ENCODE peak calls at places on chromosomes 16 and 17, in six cellular contexts. K is neuronal stem cell, H is body of pancreas, O is GM23338, Z is ascending aorta, G is lower lobe of right lung. Q is an unnamed sample.

GRCh38 chr16:56847173-56847948 is 17.6 kb upstream of the SLC12A3 start:
- DNase-seq in K (no peak), H (no peak), O (no peak), Z (no peak), G (no peak), Q (no peak)

GRCh38 chr16:31077024-31077423 is 2.8 kb downstream of the ZNF646 start:
- DNase-seq in K (no peak), H (no peak), O (no peak), Z (no peak), G (no peak), Q (no peak)

GRCh38 chr17:82116246-82116645 is 18.2 kb upstream of the FASN start:
- DNase-seq in K (no peak), H (no peak), O (no peak), Z (no peak), G (no peak), Q (no peak)

GRCh38 chr16:26442333-26442732 is 624.4 kb upstream of the C16orf82 start:
- DNase-seq in K (no peak), H (no peak), O (no peak), Z (no peak), G (no peak), Q (no peak)

GRCh38 chr17:40534431-40535189 is 30.7 kb downstream of the CCR7 start:
- DNase-seq in K (no peak), H (no peak), O (no peak), Z (no peak), G (no peak), Q (no peak)

GRCh38 chr16:89189358-89190025 is 10.8 kb downstream of the SLC22A31 start:
- DNase-seq in K (no peak), H (no peak), O (no peak), Z (no peak), G (peak; percentile 39), Q (no peak)

GRCh38 chr16:14476183-14476582 is 153.9 kb downstream of the PARN start:
- DNase-seq in K (no peak), H (no peak), O (no peak), Z (no peak), G (no peak), Q (no peak)

GRCh38 chr16:23155445-23156049 is 6.3 kb upstream of the USP31 start:
- DNase-seq in K (no peak), H (peak; percentile 52), O (peak; percentile 54), Z (no peak), G (no peak), Q (peak; percentile 21)

GRCh38 chr17:77601054-77601979 is 357.2 kb upstream of the TNRC6C start:
- DNase-seq in K (no peak), H (no peak), O (no peak), Z (peak; percentile 59), G (no peak), Q (peak; percentile 85)

GRCh38 chr17:33447090-33447489 is 154.0 kb upstream of the ASIC2 start:
- DNase-seq in K (no peak), H (no peak), O (no peak), Z (no peak), G (no peak), Q (peak; percentile 30)

GRCh38 chr17:77455111-77455877 is 314.5 kb downstream of the SEC14L1 start:
- DNase-seq in K (no peak), H (no peak), O (no peak), Z (no peak), G (no peak), Q (no peak)

GRCh38 chr16:58510097-58510775 is 5.1 kb upstream of the SETD6 start:
- DNase-seq in K (no peak), H (peak; percentile 9), O (no peak), Z (no peak), G (peak; percentile 39), Q (no peak)

GRCh38 chr16:85395913-85396878 is 216.9 kb upstream of the GSE1 start:
- DNase-seq in K (no peak), H (no peak), O (no peak), Z (no peak), G (peak; percentile 46), Q (peak; percentile 6)

GRCh38 chr16:83989300-83989699 is 21.3 kb downstream of the NECAB2 start:
- DNase-seq in K (no peak), H (peak; percentile 35), O (no peak), Z (no peak), G (no peak), Q (no peak)

GRCh38 chr17:72419866-72420774 is 299.3 kb downstream of the SOX9 start:
- DNase-seq in K (no peak), H (no peak), O (no peak), Z (no peak), G (no peak), Q (peak; percentile 90)

GRCh38 chr16:12067714-12068401 is 91.3 kb downstream of the SNX29 start:
- DNase-seq in K (peak; percentile 75), H (peak; percentile 65), O (peak; percentile 84), Z (no peak), G (no peak), Q (peak; percentile 64)

GRCh38 chr17:79024901-79025737 is 1.1 kb downstream of the C1QTNF1 start:
- DNase-seq in K (no peak), H (no peak), O (no peak), Z (no peak), G (no peak), Q (no peak)

GRCh38 chr17:79188679-79189078 is 114.1 kb downstream of the ENGASE start:
- DNase-seq in K (no peak), H (no peak), O (no peak), Z (no peak), G (no peak), Q (no peak)

GRCh38 chr17:75273968-75274708 is 3.1 kb upstream of the MIF4GD start:
- DNase-seq in K (no peak), H (no peak), O (no peak), Z (no peak), G (no peak), Q (no peak)

GRCh38 chr16:10749680-10750035 is 6.0 kb downstream of the NUBP1 start:
- DNase-seq in K (no peak), H (no peak), O (no peak), Z (no peak), G (no peak), Q (peak; percentile 19)

GRCh38 chr17:35716897-35717839 is 14.3 kb upstream of the RASL10B start:
- DNase-seq in K (no peak), H (peak; percentile 26), O (no peak), Z (no peak), G (no peak), Q (no peak)

GRCh38 chr17:27555364-27555763 is 75.6 kb upstream of the LGALS9 start:
- DNase-seq in K (no peak), H (no peak), O (no peak), Z (no peak), G (no peak), Q (no peak)

GRCh38 chr17:66451188-66452149 is 149.1 kb downstream of the PRKCA start:
- DNase-seq in K (no peak), H (peak; percentile 45), O (peak; percentile 80), Z (no peak), G (no peak), Q (peak; percentile 55)

GRCh38 chr17:40647549-40648325 is at the start of gene SMARCE1:
- DNase-seq in K (peak; percentile 80), H (peak; percentile 68), O (peak; percentile 76), Z (no peak), G (peak; percentile 82), Q (peak; percentile 87)

DNA sequence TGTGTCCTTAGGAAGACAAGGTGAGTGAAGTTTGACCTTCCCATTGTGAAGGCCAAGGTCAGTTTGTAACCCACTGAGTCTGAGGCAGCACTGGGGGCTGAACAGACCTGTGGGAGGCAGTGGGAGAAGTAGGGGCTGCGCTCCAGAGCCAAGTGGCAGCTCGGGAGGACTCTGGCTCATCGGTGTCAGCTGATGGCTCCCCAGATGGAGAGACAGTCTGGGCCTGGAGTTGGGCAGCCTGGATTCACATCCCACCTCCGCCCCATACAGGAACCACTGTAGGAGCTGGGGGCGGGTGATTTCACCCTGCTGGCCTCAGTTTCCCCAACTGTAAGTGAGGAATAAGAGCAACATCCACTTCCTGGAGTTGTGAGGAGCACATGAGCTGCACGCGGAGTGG is 128.4 kb downstream of the FOXL1 start:
- DNase-seq in K (no peak), H (no peak), O (no peak), Z (no peak), G (no peak), Q (no peak)
- H3K4me3 ChIP-seq in K (no peak overlapping the region), H (no peak overlapping the region), O (no peak overlapping the region), Z (no peak overlapping the region), G (no peak overlapping the region), Q (no peak overlapping the region)

DNA sequence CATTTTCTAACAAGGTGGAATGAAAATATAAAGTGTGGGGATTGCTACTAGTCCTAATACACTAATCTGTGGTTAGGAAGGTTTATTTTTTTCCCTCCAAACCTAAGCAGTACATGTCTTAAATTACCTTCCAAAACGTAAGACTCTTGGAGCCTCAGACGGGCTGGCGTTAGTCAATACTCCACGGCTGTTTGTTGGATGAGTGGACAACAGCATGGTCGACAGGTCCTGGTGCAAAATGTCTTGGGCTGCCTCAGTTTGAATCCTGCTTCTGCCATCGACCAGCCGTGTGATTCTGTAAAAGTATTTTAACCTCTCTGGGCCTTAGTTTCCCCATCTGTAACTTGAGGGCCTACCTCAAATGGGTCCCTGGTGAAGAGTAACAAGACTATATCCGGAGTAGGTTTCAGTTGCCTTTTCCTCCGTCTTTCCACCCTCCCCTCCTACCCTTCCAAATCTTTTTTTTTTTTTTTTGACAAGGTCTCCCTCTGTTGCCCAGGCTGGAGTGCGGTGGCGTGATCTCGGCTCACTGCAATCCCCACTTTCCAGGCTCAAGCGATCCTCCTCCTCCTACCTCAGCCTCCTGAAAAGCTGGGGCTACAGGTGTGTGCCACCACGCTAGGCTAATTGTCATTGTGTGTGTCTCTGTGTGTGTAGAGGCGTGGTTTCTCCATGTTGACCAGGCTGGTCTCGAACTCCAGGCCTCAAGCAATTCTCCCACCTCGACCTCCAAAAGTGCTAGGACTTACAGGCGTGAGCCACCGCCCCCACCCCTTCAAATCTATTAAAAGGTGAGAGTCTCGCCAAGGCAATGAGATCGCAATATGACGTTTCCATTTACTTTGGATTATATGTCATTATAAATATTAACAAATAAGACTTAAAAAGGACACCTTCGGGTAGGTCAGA is 5.8 kb downstream of the SCGB1C2 start:
- DNase-seq in K (no peak), H (peak; percentile 17), O (no peak), Z (no peak), G (peak; percentile 24), Q (peak; percentile 4)
- H3K27ac ChIP-seq in K (no peak overlapping the region), H (no peak overlapping the region), O (no peak overlapping the region), Z (no peak overlapping the region), G (no peak overlapping the region), Q (no peak overlapping the region)

GRCh38 chr17:2049333-2050245 is 5.3 kb upstream of the HIC1 start:
- DNase-seq in K (peak; percentile 88), H (peak; percentile 90), O (peak; percentile 81), Z (no peak), G (peak; percentile 92), Q (peak; percentile 83)

GRCh38 chr17:2053380-2054261 is 1.3 kb upstream of the HIC1 start:
- DNase-seq in K (no peak), H (peak; percentile 59), O (peak; percentile 88), Z (no peak), G (peak; percentile 80), Q (peak; percentile 81)

GRCh38 chr17:2050246-2050866 is 4.5 kb upstream of the HIC1 start:
- DNase-seq in K (peak; percentile 76), H (peak; percentile 69), O (peak; percentile 74), Z (no peak), G (peak; percentile 78), Q (peak; percentile 87)

GRCh38 chr17:2050871-2051387 is 4.0 kb upstream of the HIC1 start:
- DNase-seq in K (no peak), H (no peak), O (peak; percentile 77), Z (no peak), G (no peak), Q (no peak)

GRCh38 chr17:2051388-2052237 is 3.3 kb upstream of the HIC1 start:
- DNase-seq in K (no peak), H (no peak), O (no peak), Z (no peak), G (no peak), Q (no peak)
- H3K4me3 ChIP-seq in K (no peak overlapping the region), H (no peak overlapping the region), O (peak overlapping the region; percentile 50), Z (peak overlapping the region; percentile 91), G (no peak overlapping the region), Q (peak overlapping the region; percentile 58)

GRCh38 chr17:31373150-31374082 is 18.1 kb upstream of the RAB11FIP4 start:
- DNase-seq in K (no peak), H (no peak), O (peak; percentile 74), Z (no peak), G (no peak), Q (no peak)
- H3K27ac ChIP-seq in K (no peak overlapping the region), H (no peak overlapping the region), O (no peak overlapping the region), Z (no peak overlapping the region), G (no peak overlapping the region), Q (no peak overlapping the region)